ENCODE peak calls at places on chromosomes 5 and 9, in five cellular contexts. One of them, this sample, is unnamed.

GRCh38 chr5:57007349-57007748 is 55.4 kb upstream of the MIER3 start:
- DNase-seq in AG04449: no peak
- DNase-seq in colonic mucosa: no peak
- DNase-seq in dorsolateral prefrontal cortex: no peak
- DNase-seq in IMR-90: no peak
- DNase-seq in this sample: no peak

GRCh38 chr9:114097613-114098020 is 1.5 kb downstream of the KIF12 start:
- DNase-seq in AG04449: no peak
- DNase-seq in colonic mucosa: peak
- DNase-seq in dorsolateral prefrontal cortex: no peak
- DNase-seq in IMR-90: no peak
- DNase-seq in this sample: no peak

GRCh38 chr5:159211712-159212111 is 2.4 kb upstream of the RNF145 start:
- DNase-seq in AG04449: no peak
- DNase-seq in colonic mucosa: peak
- DNase-seq in dorsolateral prefrontal cortex: no peak
- DNase-seq in IMR-90: no peak
- DNase-seq in this sample: no peak

GRCh38 chr9:135287627-135288026 is 192.0 kb upstream of the PPP1R26 start:
- DNase-seq in AG04449: no peak
- DNase-seq in colonic mucosa: no peak
- DNase-seq in dorsolateral prefrontal cortex: no peak
- DNase-seq in IMR-90: no peak
- DNase-seq in this sample: no peak

GRCh38 chr5:56070795-56071539 is 76.2 kb upstream of the IL6ST start:
- DNase-seq in AG04449: no peak
- DNase-seq in colonic mucosa: no peak
- DNase-seq in dorsolateral prefrontal cortex: no peak
- DNase-seq in IMR-90: no peak
- DNase-seq in this sample: peak

GRCh38 chr5:89901983-89902382 is 507.6 kb downstream of the CETN3 start:
- DNase-seq in AG04449: no peak
- DNase-seq in colonic mucosa: no peak
- DNase-seq in dorsolateral prefrontal cortex: peak
- DNase-seq in IMR-90: no peak
- DNase-seq in this sample: no peak

GRCh38 chr5:125215593-125215992 is 469.2 kb upstream of the ZNF608 start:
- DNase-seq in AG04449: no peak
- DNase-seq in colonic mucosa: no peak
- DNase-seq in dorsolateral prefrontal cortex: no peak
- DNase-seq in IMR-90: no peak
- DNase-seq in this sample: no peak

GRCh38 chr5:81007637-81008027 is 47.5 kb downstream of the RASGRF2 start:
- DNase-seq in AG04449: no peak
- DNase-seq in colonic mucosa: no peak
- DNase-seq in dorsolateral prefrontal cortex: no peak
- DNase-seq in IMR-90: no peak
- DNase-seq in this sample: no peak

GRCh38 chr9:6426117-6426516 is 13.1 kb downstream of the UHRF2 start:
- DNase-seq in AG04449: no peak
- DNase-seq in colonic mucosa: no peak
- DNase-seq in dorsolateral prefrontal cortex: no peak
- DNase-seq in IMR-90: peak
- DNase-seq in this sample: peak

GRCh38 chr5:59893436-59894227 is at the start of gene PDE4D:
- DNase-seq in AG04449: no peak
- DNase-seq in colonic mucosa: peak
- DNase-seq in dorsolateral prefrontal cortex: no peak
- DNase-seq in IMR-90: peak
- DNase-seq in this sample: peak

GRCh38 chr5:83711982-83712601 is 8.6 kb downstream of the HAPLN1 start:
- DNase-seq in AG04449: no peak
- DNase-seq in colonic mucosa: peak
- DNase-seq in dorsolateral prefrontal cortex: no peak
- DNase-seq in IMR-90: peak
- DNase-seq in this sample: peak

GRCh38 chr5:175696139-175696854 is 38.4 kb downstream of the HRH2 start:
- DNase-seq in AG04449: no peak
- DNase-seq in colonic mucosa: peak
- DNase-seq in dorsolateral prefrontal cortex: peak
- DNase-seq in IMR-90: no peak
- DNase-seq in this sample: no peak

GRCh38 chr5:177378884-177379883 is 5.0 kb upstream of the SLC34A1 start:
- DNase-seq in AG04449: peak
- DNase-seq in colonic mucosa: no peak
- DNase-seq in dorsolateral prefrontal cortex: no peak
- DNase-seq in IMR-90: peak
- DNase-seq in this sample: peak

GRCh38 chr9:72509635-72510034 is 11.8 kb upstream of the TMC1 start:
- DNase-seq in AG04449: no peak
- DNase-seq in colonic mucosa: no peak
- DNase-seq in dorsolateral prefrontal cortex: no peak
- DNase-seq in IMR-90: peak
- DNase-seq in this sample: peak

GRCh38 chr5:153952893-153953292 is 85.8 kb downstream of the FAM114A2 start:
- DNase-seq in AG04449: no peak
- DNase-seq in colonic mucosa: no peak
- DNase-seq in dorsolateral prefrontal cortex: no peak
- DNase-seq in IMR-90: no peak
- DNase-seq in this sample: peak

GRCh38 chr9:111263116-111263515 is 66.9 kb downstream of the OR2K2 start:
- DNase-seq in AG04449: no peak
- DNase-seq in colonic mucosa: no peak
- DNase-seq in dorsolateral prefrontal cortex: no peak
- DNase-seq in IMR-90: no peak
- DNase-seq in this sample: no peak

GRCh38 chr9:96515629-96516470 is 65.9 kb downstream of the HABP4 start:
- DNase-seq in AG04449: no peak
- DNase-seq in colonic mucosa: no peak
- DNase-seq in dorsolateral prefrontal cortex: no peak
- DNase-seq in IMR-90: peak
- DNase-seq in this sample: peak

GRCh38 chr5:158727771-158728311 is 371.9 kb downstream of the EBF1 start:
- DNase-seq in AG04449: no peak
- DNase-seq in colonic mucosa: no peak
- DNase-seq in dorsolateral prefrontal cortex: no peak
- DNase-seq in IMR-90: no peak
- DNase-seq in this sample: peak

GRCh38 chr5:171966964-171967363 is 39.5 kb downstream of the FBXW11 start:
- DNase-seq in AG04449: no peak
- DNase-seq in colonic mucosa: no peak
- DNase-seq in dorsolateral prefrontal cortex: no peak
- DNase-seq in IMR-90: no peak
- DNase-seq in this sample: no peak

GRCh38 chr5:135213034-135213386 is 179.0 kb upstream of the PITX1 start:
- DNase-seq in AG04449: no peak
- DNase-seq in colonic mucosa: no peak
- DNase-seq in dorsolateral prefrontal cortex: no peak
- DNase-seq in IMR-90: no peak
- DNase-seq in this sample: no peak

GRCh38 chr5:109483395-109483974 is 73.7 kb upstream of the PJA2 start:
- DNase-seq in AG04449: no peak
- DNase-seq in colonic mucosa: no peak
- DNase-seq in dorsolateral prefrontal cortex: no peak
- DNase-seq in IMR-90: no peak
- DNase-seq in this sample: no peak

GRCh38 chr9:123556464-123557435 is 200.8 kb downstream of the CRB2 start:
- DNase-seq in AG04449: no peak
- DNase-seq in colonic mucosa: no peak
- DNase-seq in dorsolateral prefrontal cortex: no peak
- DNase-seq in IMR-90: peak
- DNase-seq in this sample: peak

GRCh38 chr9:95181226-95181818 is 136.2 kb downstream of the FANCC start:
- DNase-seq in AG04449: no peak
- DNase-seq in colonic mucosa: no peak
- DNase-seq in dorsolateral prefrontal cortex: no peak
- DNase-seq in IMR-90: peak
- DNase-seq in this sample: peak

GRCh38 chr9:110207071-110207923 is 662 bp downstream of the C9orf152 start:
- DNase-seq in AG04449: no peak
- DNase-seq in colonic mucosa: peak
- DNase-seq in dorsolateral prefrontal cortex: no peak
- DNase-seq in IMR-90: no peak
- DNase-seq in this sample: no peak

GRCh38 chr5:147406636-147407035 is 103.2 kb downstream of the DPYSL3 start:
- DNase-seq in AG04449: no peak
- DNase-seq in colonic mucosa: no peak
- DNase-seq in dorsolateral prefrontal cortex: no peak
- DNase-seq in IMR-90: no peak
- DNase-seq in this sample: no peak

GRCh38 chr9:69579749-69580581 is 92.2 kb downstream of the APBA1 start:
- DNase-seq in AG04449: no peak
- DNase-seq in colonic mucosa: no peak
- DNase-seq in dorsolateral prefrontal cortex: no peak
- DNase-seq in IMR-90: no peak
- DNase-seq in this sample: no peak

GRCh38 chr9:38083858-38084555 is 15.0 kb upstream of the SHB start:
- DNase-seq in AG04449: no peak
- DNase-seq in colonic mucosa: no peak
- DNase-seq in dorsolateral prefrontal cortex: no peak
- DNase-seq in IMR-90: no peak
- DNase-seq in this sample: no peak

GRCh38 chr5:144121577-144121976 is 48.9 kb downstream of the YIPF5 start:
- DNase-seq in AG04449: no peak
- DNase-seq in colonic mucosa: no peak
- DNase-seq in dorsolateral prefrontal cortex: no peak
- DNase-seq in IMR-90: peak
- DNase-seq in this sample: peak

GRCh38 chr5:120471971-120472370 is 7.9 kb downstream of the PRR16 start:
- DNase-seq in AG04449: no peak
- DNase-seq in colonic mucosa: no peak
- DNase-seq in dorsolateral prefrontal cortex: no peak
- DNase-seq in IMR-90: no peak
- DNase-seq in this sample: no peak

GRCh38 chr5:120479066-120479465 is 15.0 kb downstream of the PRR16 start:
- DNase-seq in AG04449: no peak
- DNase-seq in colonic mucosa: no peak
- DNase-seq in dorsolateral prefrontal cortex: no peak
- DNase-seq in IMR-90: peak
- DNase-seq in this sample: peak

GRCh38 chr5:120476063-120476462 is 12.0 kb downstream of the PRR16 start:
- DNase-seq in AG04449: no peak
- DNase-seq in colonic mucosa: no peak
- DNase-seq in dorsolateral prefrontal cortex: no peak
- DNase-seq in IMR-90: no peak
- DNase-seq in this sample: no peak

DNA sequence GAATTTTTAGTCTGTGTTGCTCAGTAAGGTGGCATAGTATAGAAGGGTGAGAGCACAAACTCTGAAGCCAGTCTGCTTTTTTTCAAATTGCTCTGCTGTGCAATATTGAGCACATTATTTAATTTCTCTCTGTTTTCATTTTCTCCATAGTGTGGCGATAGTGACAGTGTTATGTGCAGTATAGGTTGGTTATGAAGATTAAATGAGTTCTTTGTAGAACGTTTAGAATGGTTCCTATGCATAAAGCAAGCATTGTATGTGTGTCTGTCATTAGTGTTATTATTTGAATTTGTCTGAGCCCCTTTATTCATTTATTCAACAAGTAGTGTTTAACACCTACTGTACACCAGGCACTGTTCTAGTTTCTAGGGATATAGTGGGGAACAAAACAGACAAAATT is 9.2 kb downstream of the PRR16 start:
- DNase-seq in AG04449: no peak
- DNase-seq in colonic mucosa: no peak
- DNase-seq in dorsolateral prefrontal cortex: no peak
- DNase-seq in IMR-90: no peak
- DNase-seq in this sample: no peak
- TF ChIP-seq CTCF in AG04449: no peak
- TF ChIP-seq CTCF in colonic mucosa: no peak
- TF ChIP-seq CTCF in dorsolateral prefrontal cortex: no peak
- TF ChIP-seq CTCF in IMR-90: no peak
- TF ChIP-seq CTCF in this sample: no peak

GRCh38 chr9:4463824-4464223 is 26.4 kb upstream of the SLC1A1 start:
- DNase-seq in AG04449: no peak
- DNase-seq in colonic mucosa: no peak
- DNase-seq in dorsolateral prefrontal cortex: no peak
- DNase-seq in IMR-90: no peak
- DNase-seq in this sample: no peak

GRCh38 chr9:4461434-4461833 is 28.8 kb upstream of the SLC1A1 start:
- DNase-seq in AG04449: no peak
- DNase-seq in colonic mucosa: no peak
- DNase-seq in dorsolateral prefrontal cortex: no peak
- DNase-seq in IMR-90: no peak
- DNase-seq in this sample: no peak

GRCh38 chr9:4465910-4466309 is 24.4 kb upstream of the SLC1A1 start:
- DNase-seq in AG04449: no peak
- DNase-seq in colonic mucosa: no peak
- DNase-seq in dorsolateral prefrontal cortex: no peak
- DNase-seq in IMR-90: no peak
- DNase-seq in this sample: no peak

DNA sequence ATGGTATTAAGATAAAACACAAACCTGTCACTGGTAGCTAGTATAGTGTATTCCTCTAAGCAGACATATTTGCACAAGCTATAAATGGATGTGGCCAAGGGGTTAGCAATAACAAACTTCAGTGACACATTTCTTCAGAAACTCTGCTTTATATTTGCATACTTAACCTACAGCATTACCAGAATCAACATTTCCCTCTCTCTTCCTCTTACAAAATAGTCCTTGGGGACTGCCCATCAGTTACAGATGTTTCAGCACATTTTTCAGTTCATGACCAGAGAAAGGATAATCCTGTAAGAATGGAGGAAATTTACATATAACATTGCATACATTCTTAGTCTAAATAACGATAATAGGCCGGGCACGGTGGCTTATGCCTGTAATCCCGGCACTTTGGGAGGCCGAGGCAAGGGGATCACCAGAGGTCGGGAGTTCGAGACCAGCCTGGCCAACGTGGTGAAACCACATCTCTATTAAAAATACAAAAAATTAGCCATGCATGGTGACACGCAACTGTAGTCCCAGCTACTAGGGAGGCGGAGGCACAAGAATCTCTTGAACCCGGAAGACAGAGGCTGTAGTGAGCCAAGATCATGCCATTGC is 25.3 kb upstream of the SLC1A1 start:
- DNase-seq in AG04449: no peak
- DNase-seq in colonic mucosa: no peak
- DNase-seq in dorsolateral prefrontal cortex: no peak
- DNase-seq in IMR-90: no peak
- DNase-seq in this sample: peak
- H3K4me3 ChIP-seq in AG04449: no peak
- H3K4me3 ChIP-seq in colonic mucosa: no peak
- H3K4me3 ChIP-seq in dorsolateral prefrontal cortex: no peak
- H3K4me3 ChIP-seq in IMR-90: no peak
- H3K4me3 ChIP-seq in this sample: no peak

GRCh38 chr5:13250450-13251291 is 693.8 kb downstream of the DNAH5 start:
- DNase-seq in AG04449: no peak
- DNase-seq in colonic mucosa: no peak
- DNase-seq in dorsolateral prefrontal cortex: no peak
- DNase-seq in IMR-90: peak
- DNase-seq in this sample: no peak
- TF ChIP-seq CTCF in AG04449: no peak
- TF ChIP-seq CTCF in colonic mucosa: no peak
- TF ChIP-seq CTCF in dorsolateral prefrontal cortex: peak
- TF ChIP-seq CTCF in IMR-90: peak
- TF ChIP-seq CTCF in this sample: peak

GRCh38 chr5:27474395-27474794 is 436.0 kb upstream of the CDH9 start:
- DNase-seq in AG04449: no peak
- DNase-seq in colonic mucosa: no peak
- DNase-seq in dorsolateral prefrontal cortex: no peak
- DNase-seq in IMR-90: no peak
- DNase-seq in this sample: no peak
- H3K4me3 ChIP-seq in AG04449: no peak
- H3K4me3 ChIP-seq in colonic mucosa: no peak
- H3K4me3 ChIP-seq in dorsolateral prefrontal cortex: no peak
- H3K4me3 ChIP-seq in IMR-90: no peak
- H3K4me3 ChIP-seq in this sample: no peak